ENCODE peak calls at places on chromosomes 1 and 21, in ten cellular contexts. A is prostate gland; B is sigmoid colon; L is upper lobe of right lung; R is PC-9; J is neural progenitor cell; F is CD4-positive, alpha-beta T cell; Y is body of pancreas; X is heart right ventricle; K is thoracic aorta. I is an unnamed sample.

GRCh38 chr1:19009882-19010321 is 53.4 kb upstream of the IFFO2 start:
- DNase-seq in A (no peak), B (no peak), L (no peak), R (peak; percentile 91), J (peak; percentile 63), F (no peak), Y (peak; percentile 72), X (no peak), K (no peak), I (no peak)

GRCh38 chr1:26281091-26281958 is 1.4 kb downstream of the SH3BGRL3 start:
- DNase-seq in A (no peak), B (no peak), L (no peak), R (no peak), J (peak; percentile 17), F (no peak), Y (no peak), X (no peak), K (no peak), I (no peak)

GRCh38 chr1:162854245-162854860 is 6.6 kb downstream of the CCDC190 start:
- DNase-seq in A (peak; percentile 54), B (no peak), L (no peak), R (peak; percentile 60), J (peak; percentile 65), F (peak; percentile 27), Y (peak; percentile 66), X (peak; percentile 47), K (no peak), I (peak; percentile 31)

GRCh38 chr1:1173793-1174415 is at the start of gene TTLL10:
- DNase-seq in A (no peak), B (no peak), L (no peak), R (no peak), J (peak; percentile 69), F (peak; percentile 65), Y (peak; percentile 27), X (no peak), K (no peak), I (no peak)

GRCh38 chr1:225426395-225427248 is 1.2 kb downstream of the LBR start:
- DNase-seq in A (no peak), B (peak; percentile 78), L (peak; percentile 74), R (peak; percentile 27), J (peak; percentile 49), F (peak; percentile 24), Y (peak; percentile 41), X (no peak), K (no peak), I (no peak)

GRCh38 chr21:35336534-35336933 is 287.4 kb upstream of the RUNX1 start:
- DNase-seq in A (no peak), B (no peak), L (no peak), R (no peak), J (no peak), F (no peak), Y (no peak), X (no peak), K (no peak), I (no peak)

GRCh38 chr21:43825936-43826622 is 36.7 kb downstream of the RRP1 start:
- DNase-seq in A (peak; percentile 41), B (peak; percentile 60), L (no peak), R (peak; percentile 22), J (peak; percentile 43), F (no peak), Y (no peak), X (no peak), K (no peak), I (no peak)

GRCh38 chr1:167618789-167619188 is 11.2 kb upstream of the RCSD1 start:
- DNase-seq in A (no peak), B (no peak), L (no peak), R (no peak), J (no peak), F (no peak), Y (no peak), X (no peak), K (no peak), I (no peak)

GRCh38 chr1:161740871-161741270 is 8.7 kb upstream of the DUSP12 start:
- DNase-seq in A (no peak), B (no peak), L (no peak), R (no peak), J (no peak), F (no peak), Y (no peak), X (no peak), K (no peak), I (no peak)

GRCh38 chr1:112396668-112397025 is 633 bp downstream of the CTTNBP2NL start:
- DNase-seq in A (no peak), B (no peak), L (no peak), R (peak; percentile 8), J (peak; percentile 65), F (no peak), Y (no peak), X (no peak), K (no peak), I (no peak)

GRCh38 chr1:230423261-230423660 is 2.9 kb downstream of the PGBD5 start:
- DNase-seq in A (no peak), B (no peak), L (no peak), R (no peak), J (no peak), F (no peak), Y (no peak), X (no peak), K (no peak), I (no peak)

GRCh38 chr1:98051065-98051675 is 130.3 kb upstream of the DPYD start:
- DNase-seq in A (peak; percentile 47), B (no peak), L (no peak), R (peak; percentile 72), J (peak; percentile 82), F (peak; percentile 69), Y (peak; percentile 61), X (peak; percentile 50), K (no peak), I (no peak)

GRCh38 chr1:98045211-98046030 is 124.6 kb upstream of the DPYD start:
- DNase-seq in A (no peak), B (no peak), L (no peak), R (no peak), J (peak; percentile 54), F (no peak), Y (no peak), X (no peak), K (no peak), I (no peak)

GRCh38 chr1:98046031-98046641 is 125.3 kb upstream of the DPYD start:
- DNase-seq in A (no peak), B (no peak), L (no peak), R (peak; percentile 40), J (peak; percentile 71), F (no peak), Y (no peak), X (no peak), K (no peak), I (no peak)

GRCh38 chr1:98048234-98048633 is 127.4 kb upstream of the DPYD start:
- DNase-seq in A (peak; percentile 60), B (peak; percentile 86), L (peak; percentile 90), R (peak; percentile 59), J (peak; percentile 92), F (peak; percentile 55), Y (peak; percentile 80), X (peak; percentile 76), K (no peak), I (no peak)

GRCh38 chr1:98049370-98050115 is 128.7 kb upstream of the DPYD start:
- DNase-seq in A (no peak), B (no peak), L (peak; percentile 63), R (no peak), J (peak; percentile 64), F (no peak), Y (no peak), X (no peak), K (no peak), I (no peak)
- H3K27me3 ChIP-seq in A (peaks cover 20% of the 10 kb centered on the region), B (peaks cover 79% of the 10 kb centered on the region), L (peaks cover 60% of the 10 kb centered on the region), R (no peaks in the 10 kb centered on the region), J (peaks cover 95% of the 10 kb centered on the region), F (peaks cover 97% of the 10 kb centered on the region), Y (no peaks in the 10 kb centered on the region), X (peaks cover 93% of the 10 kb centered on the region), K (no peaks in the 10 kb centered on the region), I (peaks cover 38% of the 10 kb centered on the region)

DNA sequence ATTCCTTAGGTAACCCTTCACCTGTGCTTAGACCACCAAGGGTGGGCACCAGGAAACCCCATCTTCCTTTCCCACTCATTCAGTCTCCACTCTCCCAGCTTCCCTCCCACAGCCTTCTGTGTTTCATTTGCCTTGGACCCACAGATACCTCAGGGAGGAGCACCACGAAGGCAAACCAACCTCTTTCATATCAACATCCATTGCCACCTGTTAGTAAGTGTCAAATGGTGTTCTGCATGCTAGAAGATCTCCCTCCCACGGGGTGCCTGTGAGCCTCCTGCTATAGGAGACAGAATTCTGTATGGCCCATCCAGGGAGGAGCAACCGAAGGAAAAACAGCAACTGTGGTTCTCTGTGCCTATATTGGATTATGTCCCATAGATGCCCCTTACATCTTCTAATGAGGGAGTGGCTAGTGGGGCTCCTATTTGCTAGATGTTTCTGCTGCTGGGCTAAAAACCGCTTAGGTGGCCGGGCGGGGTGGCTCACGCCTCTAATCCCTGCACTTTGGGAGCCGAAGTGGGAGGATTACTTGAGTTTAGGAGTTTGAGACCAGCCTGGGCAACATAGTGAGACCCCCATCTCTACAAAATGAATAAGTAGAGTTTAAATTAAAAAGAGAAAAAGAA is 25.6 kb upstream of the SCCPDH start:
- DNase-seq in A (no peak), B (no peak), L (no peak), R (no peak), J (no peak), F (no peak), Y (no peak), X (no peak), K (no peak), I (no peak)
- H3K9me3 ChIP-seq in A (no peaks in the 10 kb centered on the region), B (no peaks in the 10 kb centered on the region), L (no peaks in the 10 kb centered on the region), R (no peaks in the 10 kb centered on the region), J (no peaks in the 10 kb centered on the region), F (no peaks in the 10 kb centered on the region), Y (no peaks in the 10 kb centered on the region), X (peaks cover 17% of the 10 kb centered on the region), K (peaks cover 7% of the 10 kb centered on the region), I (no peaks in the 10 kb centered on the region)

DNA sequence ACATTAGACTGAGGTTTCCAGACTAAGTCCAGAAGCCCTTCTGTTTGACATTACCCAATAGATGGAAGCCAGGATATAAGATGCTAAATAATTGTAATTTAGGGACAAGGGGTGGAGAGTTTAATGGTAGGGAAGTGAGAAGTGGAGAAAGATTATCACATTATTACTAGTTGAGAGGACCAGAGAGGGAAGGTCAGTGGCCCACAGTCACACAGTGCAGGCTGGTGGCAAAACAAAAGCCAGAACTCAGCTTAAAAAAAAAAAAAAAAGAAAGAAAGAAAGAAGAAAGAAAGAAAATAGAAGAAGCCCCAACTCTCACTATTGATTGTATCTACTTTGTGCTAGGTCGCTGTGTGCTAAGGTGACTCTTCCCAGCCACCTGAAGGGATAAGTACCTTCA is 41.6 kb upstream of the WNT4 start:
- DNase-seq in A (no peak), B (no peak), L (no peak), R (no peak), J (no peak), F (no peak), Y (no peak), X (no peak), K (no peak), I (no peak)
- H3K27me3 ChIP-seq in A (no peaks in the 10 kb centered on the region), B (peaks cover 28% of the 10 kb centered on the region), L (peaks cover 7% of the 10 kb centered on the region), R (no peaks in the 10 kb centered on the region), J (peaks cover 37% of the 10 kb centered on the region), F (peaks cover 4% of the 10 kb centered on the region), Y (no peaks in the 10 kb centered on the region), X (peaks cover 78% of the 10 kb centered on the region), K (no peaks in the 10 kb centered on the region), I (no peaks in the 10 kb centered on the region)

DNA sequence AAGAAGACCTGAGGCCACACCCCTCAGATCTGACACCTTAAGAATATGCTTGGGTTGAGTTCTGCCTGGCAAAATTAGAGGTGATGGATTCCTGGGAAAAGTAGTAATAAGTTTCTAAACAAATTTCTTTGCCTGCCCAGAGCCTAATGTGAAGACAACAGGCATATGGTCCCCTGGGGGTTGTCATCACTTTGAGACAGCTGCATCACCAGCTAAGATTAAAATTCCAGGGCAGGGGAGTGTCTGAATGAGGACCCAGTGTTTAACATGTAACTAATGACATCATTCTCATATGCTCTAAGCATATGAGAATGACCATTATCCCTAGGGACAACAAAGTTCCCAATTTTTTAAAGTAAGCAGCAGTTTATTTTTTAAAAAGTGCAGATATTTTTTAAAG is 432.2 kb downstream of the PCP4 start:
- DNase-seq in A (no peak), B (no peak), L (no peak), R (no peak), J (no peak), F (no peak), Y (no peak), X (no peak), K (no peak), I (no peak)
- H3K9me3 ChIP-seq in A (no peaks in the 10 kb centered on the region), B (no peaks in the 10 kb centered on the region), L (no peaks in the 10 kb centered on the region), R (no peaks in the 10 kb centered on the region), J (no peaks in the 10 kb centered on the region), F (no peaks in the 10 kb centered on the region), Y (no peaks in the 10 kb centered on the region), X (peaks cover 3% of the 10 kb centered on the region), K (no peaks in the 10 kb centered on the region), I (peaks cover 7% of the 10 kb centered on the region)

I was measured in iPS DF 6.9.